ENCODE peak calls at places on chromosome X, in five cellular contexts. One of them, this sample, is unnamed.

GRCh38 chrX:72230290-72230689 is 8.5 kb downstream of the ERCC6L start:
- DNase-seq in GM19239: no peak
- DNase-seq in AG04450: no peak
- DNase-seq in frontal cortex: no peak
- DNase-seq in astrocyte: no peak
- DNase-seq in this sample: no peak

GRCh38 chrX:77731821-77732419 is 54.1 kb downstream of the ATRX start:
- DNase-seq in AG04450: no peak
- DNase-seq in GM19239: no peak
- DNase-seq in astrocyte: no peak
- DNase-seq in frontal cortex: no peak
- DNase-seq in this sample: no peak

GRCh38 chrX:8453619-8454018 is 11.0 kb upstream of the VCX3B start:
- DNase-seq in GM19239: no peak
- DNase-seq in astrocyte: no peak
- DNase-seq in frontal cortex: no peak
- DNase-seq in AG04450: no peak
- DNase-seq in this sample: no peak

GRCh38 chrX:71944369-71944768 is 33.7 kb downstream of the NHSL2 start:
- DNase-seq in frontal cortex: no peak
- DNase-seq in AG04450: no peak
- DNase-seq in astrocyte: no peak
- DNase-seq in GM19239: no peak
- DNase-seq in this sample: no peak

GRCh38 chrX:1385824-1386223 is 6.1 kb downstream of the SLC25A6 start:
- DNase-seq in frontal cortex: no peak
- DNase-seq in astrocyte: no peak
- DNase-seq in GM19239: no peak
- DNase-seq in AG04450: no peak
- DNase-seq in this sample: no peak

GRCh38 chrX:49978191-49978590 is 55.8 kb downstream of the CLCN5 start:
- DNase-seq in GM19239: no peak
- DNase-seq in astrocyte: no peak
- DNase-seq in frontal cortex: no peak
- DNase-seq in AG04450: no peak
- DNase-seq in this sample: no peak

GRCh38 chrX:102712967-102713677 is 874 bp downstream of the GPRASP2 start:
- DNase-seq in GM19239: no peak
- DNase-seq in astrocyte: peak; percentile 36
- DNase-seq in frontal cortex: peak; percentile 40
- DNase-seq in AG04450: no peak
- DNase-seq in this sample: no peak

GRCh38 chrX:29196501-29196900 is 609.3 kb downstream of the IL1RAPL1 start:
- DNase-seq in frontal cortex: no peak
- DNase-seq in AG04450: no peak
- DNase-seq in astrocyte: no peak
- DNase-seq in GM19239: no peak
- DNase-seq in this sample: no peak

GRCh38 chrX:3295731-3296130 is 50.7 kb downstream of the MXRA5 start:
- DNase-seq in GM19239: no peak
- DNase-seq in astrocyte: no peak
- DNase-seq in AG04450: no peak
- DNase-seq in frontal cortex: no peak
- DNase-seq in this sample: no peak

GRCh38 chrX:132165651-132166050 is 37.8 kb upstream of the FRMD7 start:
- DNase-seq in AG04450: no peak
- DNase-seq in frontal cortex: no peak
- DNase-seq in astrocyte: no peak
- DNase-seq in GM19239: no peak
- DNase-seq in this sample: no peak

GRCh38 chrX:132689741-132690140 is 200.9 kb upstream of the MBNL3 start:
- DNase-seq in GM19239: no peak
- DNase-seq in frontal cortex: no peak
- DNase-seq in AG04450: no peak
- DNase-seq in astrocyte: no peak
- DNase-seq in this sample: no peak

GRCh38 chrX:152912121-152912520 is 14.3 kb downstream of the ZNF185 start:
- DNase-seq in astrocyte: no peak
- DNase-seq in GM19239: no peak
- DNase-seq in frontal cortex: no peak
- DNase-seq in AG04450: no peak
- DNase-seq in this sample: peak; percentile 37

GRCh38 chrX:135112096-135112729 is 8.1 kb downstream of the ETDB start:
- DNase-seq in AG04450: no peak
- DNase-seq in GM19239: no peak
- DNase-seq in frontal cortex: no peak
- DNase-seq in astrocyte: no peak
- DNase-seq in this sample: peak; percentile 46

GRCh38 chrX:19864736-19865135 is 22.7 kb downstream of the SH3KBP1 start:
- DNase-seq in frontal cortex: no peak
- DNase-seq in GM19239: no peak
- DNase-seq in AG04450: no peak
- DNase-seq in astrocyte: no peak
- DNase-seq in this sample: peak; percentile 73

GRCh38 chrX:130831347-130831722 is 71.7 kb downstream of the ENOX2 start:
- DNase-seq in GM19239: no peak
- DNase-seq in astrocyte: no peak
- DNase-seq in AG04450: no peak
- DNase-seq in frontal cortex: no peak
- DNase-seq in this sample: no peak

GRCh38 chrX:29172880-29173279 is 585.6 kb downstream of the IL1RAPL1 start:
- DNase-seq in frontal cortex: no peak
- DNase-seq in astrocyte: peak; percentile 75
- DNase-seq in AG04450: no peak
- DNase-seq in GM19239: no peak
- DNase-seq in this sample: no peak

GRCh38 chrX:155179343-155179997 is 36.8 kb upstream of the VBP1 start:
- DNase-seq in AG04450: no peak
- DNase-seq in GM19239: no peak
- DNase-seq in frontal cortex: no peak
- DNase-seq in astrocyte: no peak
- DNase-seq in this sample: peak; percentile 1

GRCh38 chrX:154738013-154738738 is 12.7 kb downstream of the GAB3 start:
- DNase-seq in frontal cortex: no peak
- DNase-seq in AG04450: no peak
- DNase-seq in GM19239: no peak
- DNase-seq in astrocyte: peak; percentile 85
- DNase-seq in this sample: no peak

GRCh38 chrX:131763674-131764073 is 219.8 kb downstream of the OR13H1 start:
- DNase-seq in frontal cortex: no peak
- DNase-seq in AG04450: no peak
- DNase-seq in astrocyte: peak; percentile 46
- DNase-seq in GM19239: no peak
- DNase-seq in this sample: peak; percentile 72

GRCh38 chrX:154323537-154323936 is 27.9 kb downstream of the TKTL1 start:
- DNase-seq in AG04450: no peak
- DNase-seq in frontal cortex: no peak
- DNase-seq in astrocyte: no peak
- DNase-seq in GM19239: no peak
- DNase-seq in this sample: no peak

GRCh38 chrX:96424007-96424406 is 260.6 kb upstream of the DIAPH2 start:
- DNase-seq in GM19239: no peak
- DNase-seq in AG04450: no peak
- DNase-seq in frontal cortex: no peak
- DNase-seq in astrocyte: no peak
- DNase-seq in this sample: no peak

GRCh38 chrX:125436855-125437254 is 117.2 kb downstream of the TEX13C start:
- DNase-seq in GM19239: no peak
- DNase-seq in AG04450: no peak
- DNase-seq in frontal cortex: no peak
- DNase-seq in astrocyte: no peak
- DNase-seq in this sample: peak; percentile 0

GRCh38 chrX:135688137-135688536 is 25.3 kb upstream of the CT45A1 start:
- DNase-seq in GM19239: no peak
- DNase-seq in AG04450: no peak
- DNase-seq in frontal cortex: no peak
- DNase-seq in astrocyte: no peak
- DNase-seq in this sample: no peak

GRCh38 chrX:154357205-154357604 is 17.2 kb downstream of the FLNA start:
- DNase-seq in GM19239: no peak
- DNase-seq in astrocyte: no peak
- DNase-seq in AG04450: no peak
- DNase-seq in frontal cortex: no peak
- DNase-seq in this sample: no peak

GRCh38 chrX:69128573-69128972 is 36.7 kb downstream of the PJA1 start:
- DNase-seq in astrocyte: peak; percentile 12
- DNase-seq in GM19239: no peak
- DNase-seq in AG04450: no peak
- DNase-seq in frontal cortex: no peak
- DNase-seq in this sample: no peak

GRCh38 chrX:75784689-75785491 is at the start of gene MAGEE2:
- DNase-seq in frontal cortex: no peak
- DNase-seq in GM19239: no peak
- DNase-seq in astrocyte: no peak
- DNase-seq in AG04450: no peak
- DNase-seq in this sample: no peak

GRCh38 chrX:123869488-123869887 is 9.6 kb downstream of the XIAP start:
- DNase-seq in GM19239: no peak
- DNase-seq in frontal cortex: no peak
- DNase-seq in AG04450: no peak
- DNase-seq in astrocyte: no peak
- DNase-seq in this sample: no peak

GRCh38 chrX:129932792-129933321 is 26.9 kb downstream of the UTP14A start:
- DNase-seq in frontal cortex: no peak
- DNase-seq in GM19239: no peak
- DNase-seq in astrocyte: no peak
- DNase-seq in AG04450: no peak
- DNase-seq in this sample: peak; percentile 14

GRCh38 chrX:106510713-106511411 is 100.9 kb upstream of the RADX start:
- DNase-seq in astrocyte: no peak
- DNase-seq in AG04450: no peak
- DNase-seq in frontal cortex: no peak
- DNase-seq in GM19239: no peak
- DNase-seq in this sample: peak; percentile 2